ENCODE peak calls at places on chromosomes 13 and 19, in five cellular contexts. H is effector memory CD4-positive, alpha-beta T cell; S is activated naive CD4-positive, alpha-beta T cell treated with Interleukin-2 at 50 U/mL for 16 hours; E is NCI-H345; P is heart left ventricle. M is an unnamed sample.

GRCh38 chr19:48053856-48054255 is 10.0 kb upstream of the CABP5 start:
- DNase-seq in H (no peak), S (no peak), P (no peak), E (no peak), M (no peak)

GRCh38 chr13:34410653-34411052 is 531.4 kb upstream of the NBEA start:
- DNase-seq in S (no peak), P (no peak), H (no peak), E (no peak), M (no peak)

GRCh38 chr19:49637865-49638350 is 2.0 kb downstream of the RRAS start:
- DNase-seq in H (no peak), P (peak; percentile 92), S (no peak), E (no peak), M (peak; percentile 69)

GRCh38 chr13:64925284-64925683 is 2304.9 kb downstream of the PCDH9 start:
- DNase-seq in P (no peak), S (no peak), E (no peak), H (no peak), M (no peak)

GRCh38 chr19:2034729-2035589 is 16.1 kb downstream of the MKNK2 start:
- DNase-seq in H (peak; percentile 64), P (no peak), E (no peak), S (peak; percentile 61), M (peak; percentile 61)

GRCh38 chr19:45682117-45682516 is 9.6 kb downstream of the SNRPD2 start:
- DNase-seq in S (no peak), E (no peak), P (no peak), H (no peak), M (no peak)

GRCh38 chr19:39150807-39151206 is 25.2 kb downstream of the PAK4 start:
- DNase-seq in P (no peak), S (no peak), E (no peak), H (no peak), M (no peak)

GRCh38 chr13:95676100-95676774 is 702 bp upstream of the DNAJC3 start:
- DNase-seq in P (no peak), E (peak; percentile 57), S (peak; percentile 26), H (no peak), M (peak; percentile 46)

GRCh38 chr19:16367269-16367683 is 42.6 kb downstream of the KLF2 start:
- DNase-seq in P (no peak), H (peak; percentile 49), S (peak; percentile 53), E (no peak), M (no peak)

GRCh38 chr19:14073232-14073924 is 792 bp downstream of the MISP3 start:
- DNase-seq in E (peak; percentile 77), S (peak; percentile 79), H (peak; percentile 59), P (peak; percentile 77), M (peak; percentile 54)